ENCODE peak calls at places on chromosomes 2 and 18, in eight cellular contexts. D, C, N, K, T, J, P and Y are unnamed samples.
A peak's percentile ranks its signal among the peaks of the same experiment; 100 is the strongest.

GRCh38 chr2:142557391-142557790 is 320.1 kb upstream of the KYNU start:
- DNase-seq in D (no peak), C (no peak), N (peak; percentile 24), K (no peak), T (no peak), J (no peak), P (no peak), Y (no peak)

GRCh38 chr2:121191191-121192170 is 93.5 kb downstream of the TFCP2L1 start:
- DNase-seq in D (no peak), C (no peak), N (no peak), K (no peak), T (no peak), J (no peak), P (no peak), Y (no peak)

GRCh38 chr2:140186201-140186775 is 1406.1 kb upstream of the NXPH2 start:
- DNase-seq in D (no peak), C (no peak), N (no peak), K (no peak), T (no peak), J (no peak), P (peak; percentile 77), Y (no peak)

GRCh38 chr2:43226558-43226954 is at the start of gene ZFP36L2:
- DNase-seq in D (peak; percentile 95), C (peak; percentile 99), N (peak; percentile 96), K (peak; percentile 47), T (peak; percentile 96), J (peak; percentile 69), P (peak; percentile 77), Y (peak; percentile 92)

GRCh38 chr18:48750485-48751175 is 200.1 kb downstream of the SMAD7 start:
- DNase-seq in D (no peak), C (no peak), N (no peak), K (no peak), T (no peak), J (no peak), P (no peak), Y (no peak)

GRCh38 chr18:31658670-31659573 is 25.5 kb downstream of the B4GALT6 start:
- DNase-seq in D (no peak), C (no peak), N (no peak), K (no peak), T (no peak), J (no peak), P (no peak), Y (no peak)

GRCh38 chr2:153059338-153060052 is 341.1 kb downstream of the ARL6IP6 start:
- DNase-seq in D (no peak), C (no peak), N (peak; percentile 68), K (no peak), T (no peak), J (no peak), P (no peak), Y (no peak)

GRCh38 chr18:49031511-49032188 is 80.9 kb upstream of the SMAD7 start:
- DNase-seq in D (no peak), C (peak; percentile 68), N (no peak), K (no peak), T (no peak), J (no peak), P (no peak), Y (no peak)

GRCh38 chr2:232330068-232330999 is 48.2 kb upstream of the ALPP start:
- DNase-seq in D (no peak), C (no peak), N (no peak), K (no peak), T (no peak), J (no peak), P (no peak), Y (no peak)